ENCODE peak calls at places on chromosomes 5 and 9, in five cellular contexts. D is iPS-NIHi11; R is lower lobe of right lung; H is effector CD8-positive, alpha-beta T cell; S is dorsolateral prefrontal cortex. Z is an unnamed sample.

GRCh38 chr5:156366536-156366935 is 39.6 kb downstream of the SGCD start:
- DNase-seq in D (no peak), R (no peak), H (no peak), S (no peak), Z (no peak)

GRCh38 chr9:72882117-72882775 is 70.6 kb downstream of the ALDH1A1 start:
- DNase-seq in D (no peak), R (no peak), H (no peak), S (no peak), Z (no peak)

GRCh38 chr9:70101265-70101664 is 57.6 kb downstream of the MAMDC2 start:
- DNase-seq in D (no peak), R (no peak), H (no peak), S (no peak), Z (no peak)

GRCh38 chr9:36897019-36897418 is 137.0 kb downstream of the PAX5 start:
- DNase-seq in D (no peak), R (no peak), H (no peak), S (no peak), Z (no peak)

GRCh38 chr9:109568568-109569210 is 70.6 kb upstream of the PTPN3 start:
- DNase-seq in D (no peak), R (no peak), H (no peak), S (no peak), Z (no peak)

GRCh38 chr9:123034881-123035465 is 1.5 kb downstream of the GPR21 start:
- DNase-seq in D (no peak), R (no peak), H (no peak), S (no peak), Z (no peak)

GRCh38 chr9:127979333-127980055 is 1.3 kb downstream of the EEIG1 start:
- DNase-seq in D (no peak), R (no peak), H (peak), S (peak), Z (peak)

GRCh38 chr5:74392698-74393431 is 247.7 kb downstream of the ENC1 start:
- DNase-seq in D (no peak), R (no peak), H (no peak), S (no peak), Z (no peak)

GRCh38 chr5:81408496-81408895 is 14.6 kb upstream of the ACOT12 start:
- DNase-seq in D (no peak), R (no peak), H (no peak), S (no peak), Z (no peak)

GRCh38 chr5:127572930-127573329 is 55.5 kb downstream of the PRRC1 start:
- DNase-seq in D (peak), R (no peak), H (no peak), S (no peak), Z (no peak)

GRCh38 chr5:15009420-15009819 is 137.8 kb upstream of the ANKH start:
- DNase-seq in D (no peak), R (no peak), H (no peak), S (no peak), Z (no peak)

GRCh38 chr5:136042665-136043121 is 13.9 kb downstream of the TGFBI start:
- DNase-seq in D (no peak), R (no peak), H (no peak), S (no peak), Z (no peak)

GRCh38 chr5:137158691-137159090 is 340.4 kb downstream of the SPOCK1 start:
- DNase-seq in D (no peak), R (no peak), H (no peak), S (no peak), Z (no peak)